ENCODE peak calls at places on chromosome 3, in five cellular contexts. U, B, Y, Z and G are unnamed samples.

GRCh38 chr3:54326951-54327350 is 204.6 kb downstream of the CACNA2D3 start:
- DNase-seq in B (no peak), Z (no peak), U (no peak), Y (no peak), G (no peak)

GRCh38 chr3:20539666-20540460 is 353.9 kb upstream of the SGO1 start:
- DNase-seq in U (no peak), Y (no peak), B (no peak), Z (no peak), G (no peak)

GRCh38 chr3:137692803-137693431 is 71.2 kb upstream of the SOX14 start:
- DNase-seq in Z (no peak), Y (no peak), U (no peak), B (peak; percentile 16), G (no peak)

GRCh38 chr3:45509038-45509767 is 85.3 kb upstream of the LIMD1 start:
- DNase-seq in U (peak; percentile 56), B (peak; percentile 75), Y (peak; percentile 87), Z (no peak), G (no peak)

GRCh38 chr3:167913218-167913902 is 177.8 kb downstream of the SERPINI1 start:
- DNase-seq in B (peak; percentile 12), U (no peak), Y (peak; percentile 43), Z (no peak), G (peak; percentile 3)

GRCh38 chr3:126267169-126267975 is 87.0 kb upstream of the ALDH1L1 start:
- DNase-seq in Z (peak; percentile 45), B (peak; percentile 72), Y (peak; percentile 94), U (peak; percentile 29), G (peak; percentile 95)

GRCh38 chr3:169041677-169042171 is 621.8 kb downstream of the MECOM start:
- DNase-seq in Y (peak; percentile 78), B (peak; percentile 43), Z (no peak), U (peak; percentile 35), G (peak; percentile 43)

GRCh38 chr3:17811633-17812032 is 69.2 kb upstream of the TBC1D5 start:
- DNase-seq in Y (no peak), U (no peak), B (no peak), Z (no peak), G (no peak)

DNA sequence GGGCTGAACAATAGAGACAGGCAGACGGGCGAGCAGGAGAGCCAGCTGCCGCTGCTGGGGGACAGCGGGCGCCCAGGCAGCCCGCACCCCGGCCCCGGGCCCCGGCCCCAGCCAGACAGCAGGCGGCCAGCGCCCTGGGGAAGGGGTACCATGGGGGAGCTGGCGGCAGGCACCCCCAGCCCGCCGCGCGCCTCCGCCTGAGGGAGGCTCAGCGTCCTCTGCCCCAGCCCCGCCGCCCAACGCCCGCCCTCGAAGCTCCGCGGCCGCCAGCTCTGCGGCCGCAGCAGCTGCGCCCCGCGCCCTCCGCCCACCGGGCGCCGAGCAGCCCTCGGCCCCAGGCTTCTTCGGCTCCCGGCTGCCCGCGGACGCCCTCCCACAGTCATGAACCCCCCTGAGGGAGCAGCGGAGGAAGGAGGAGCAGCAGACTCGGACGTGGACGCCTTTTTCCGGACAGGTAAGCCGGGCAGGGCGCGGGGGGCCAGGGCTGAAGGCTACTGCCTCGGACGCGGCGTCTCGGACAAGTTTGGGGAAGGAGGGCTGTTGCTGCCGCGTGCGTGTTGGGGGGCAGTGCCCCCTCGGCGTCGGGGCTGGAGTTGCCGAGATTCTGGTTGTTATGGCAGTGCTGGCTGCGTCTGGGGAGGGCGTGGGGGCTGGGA is 41.6 kb upstream of the ROPN1 start:
- DNase-seq in Z (no peak), Y (no peak), B (peak; percentile 1), U (no peak), G (no peak)
- TF ChIP-seq CTCF in Z (no peak), Y (no peak), B (no peak), U (no peak), G (no peak)

DNA sequence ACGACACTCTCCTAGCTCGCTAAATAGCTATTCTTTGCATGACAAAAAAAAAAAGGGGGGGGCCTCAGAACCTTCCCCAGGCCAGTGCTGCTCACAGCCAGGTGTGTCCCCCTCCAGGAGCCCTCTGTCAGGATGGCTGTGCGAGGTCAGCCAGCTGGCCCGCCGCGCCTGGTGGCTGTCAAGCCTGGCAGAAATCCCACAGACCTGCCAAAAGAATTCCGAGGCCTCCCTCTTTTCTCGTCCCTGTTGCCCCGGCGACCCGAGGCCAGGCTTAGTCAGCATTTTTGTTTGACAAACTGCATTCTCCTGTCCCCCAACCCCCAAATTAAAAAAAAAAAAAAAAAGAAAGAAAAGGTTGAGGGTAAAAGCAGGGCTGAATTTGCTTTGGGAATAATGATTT is 61.9 kb downstream of the TM4SF4 start:
- DNase-seq in B (no peak), Z (peak; percentile 78), Y (peak; percentile 62), U (no peak), G (no peak)
- H3K4me3 ChIP-seq in B (no peak overlapping the region), Z (no peak overlapping the region), Y (no peak overlapping the region), U (no peak overlapping the region), G (no peak overlapping the region)

GRCh38 chr3:33980252-33980651 is 181.8 kb downstream of the PDCD6IP start:
- DNase-seq in Y (peak; percentile 68), U (peak; percentile 19), Z (no peak), B (peak; percentile 63), G (no peak)
- TF ChIP-seq CTCF in Y (peak; percentile 71), U (peak; percentile 57), Z (peak; percentile 23), B (peak; percentile 85), G (peak; percentile 78)

GRCh38 chr3:57230006-57230405 is 2.5 kb downstream of the APPL1 start:
- DNase-seq in B (peak; percentile 27), Y (no peak), Z (no peak), U (no peak), G (no peak)
- H3K4me3 ChIP-seq in B (no peak overlapping the region), Y (no peak overlapping the region), Z (no peak overlapping the region), U (no peak overlapping the region), G (no peak overlapping the region)